ENCODE peak calls at places on chromosomes 12 and 14, in five cellular contexts. G, N, H, U and J are unnamed samples.

GRCh38 chr12:111570090-111570961 is 28.8 kb downstream of the ATXN2 start:
- DNase-seq in G (no peak), N (no peak), H (peak; percentile 79), U (peak; percentile 94), J (no peak)

GRCh38 chr14:21103165-21103709 is 2.4 kb downstream of the TMEM253 start:
- DNase-seq in G (no peak), N (no peak), H (no peak), U (no peak), J (no peak)

GRCh38 chr12:128387811-128388422 is 120.9 kb downstream of the TMEM132C start:
- DNase-seq in G (peak; percentile 4), N (peak; percentile 46), H (no peak), U (no peak), J (no peak)

GRCh38 chr12:41250748-41251147 is 62.6 kb downstream of the PDZRN4 start:
- DNase-seq in G (no peak), N (no peak), H (peak; percentile 29), U (peak; percentile 11), J (no peak)

GRCh38 chr12:106986135-106986534 is 811 bp downstream of the MTERF2 start:
- DNase-seq in G (no peak), N (no peak), H (no peak), U (no peak), J (no peak)

GRCh38 chr12:497501-498160 is 37.9 kb downstream of the B4GALNT3 start:
- DNase-seq in G (no peak), N (no peak), H (no peak), U (no peak), J (no peak)

GRCh38 chr14:50944647-50945413 is 547 bp upstream of the PYGL start:
- DNase-seq in G (no peak), N (peak; percentile 75), H (peak; percentile 40), U (peak; percentile 55), J (no peak)

GRCh38 chr12:28172434-28173030 is 17.7 kb upstream of the CCDC91 start:
- DNase-seq in G (no peak), N (peak; percentile 33), H (peak; percentile 67), U (peak; percentile 58), J (no peak)

GRCh38 chr12:127284870-127285431 is 982.0 kb upstream of the TMEM132C start:
- DNase-seq in G (no peak), N (no peak), H (peak; percentile 90), U (peak; percentile 89), J (no peak)

GRCh38 chr14:92507174-92507768 is 6.3 kb upstream of the RIN3 start:
- DNase-seq in G (peak; percentile 62), N (peak; percentile 94), H (no peak), U (no peak), J (peak; percentile 38)

GRCh38 chr12:32755051-32755653 is 545 bp downstream of the YARS2 start:
- DNase-seq in G (peak; percentile 88), N (peak; percentile 88), H (peak; percentile 79), U (peak; percentile 82), J (peak; percentile 54)

GRCh38 chr12:34625116-34625515 is 602.8 kb downstream of the ALG10 start:
- DNase-seq in G (no peak), N (no peak), H (no peak), U (no peak), J (no peak)

GRCh38 chr14:73457050-73457934 is 1.1 kb downstream of the NUMB start:
- DNase-seq in G (peak; percentile 42), N (peak; percentile 74), H (peak; percentile 28), U (peak; percentile 33), J (no peak)

GRCh38 chr12:96770239-96770780 is 136.7 kb upstream of the NEDD1 start:
- DNase-seq in G (no peak), N (no peak), H (no peak), U (no peak), J (no peak)

GRCh38 chr12:127422935-127423585 is 843.9 kb upstream of the TMEM132C start:
- DNase-seq in G (no peak), N (no peak), H (no peak), U (no peak), J (no peak)

GRCh38 chr12:122909442-122910288 is 13.7 kb upstream of the VPS37B start:
- DNase-seq in G (no peak), N (no peak), H (no peak), U (no peak), J (no peak)

GRCh38 chr14:68952544-68953535 is 26.3 kb downstream of the ACTN1 start:
- DNase-seq in G (no peak), N (no peak), H (peak; percentile 82), U (peak; percentile 77), J (no peak)

GRCh38 chr12:72349491-72349890 is 77.3 kb downstream of the TRHDE start:
- DNase-seq in G (no peak), N (no peak), H (no peak), U (no peak), J (no peak)

GRCh38 chr12:54065677-54066076 is 12.0 kb downstream of the HOXC4 start:
- DNase-seq in G (no peak), N (no peak), H (no peak), U (no peak), J (no peak)

GRCh38 chr12:5433081-5433839 is 1.4 kb downstream of the NTF3 start:
- DNase-seq in G (no peak), N (no peak), H (no peak), U (peak; percentile 23), J (no peak)

GRCh38 chr14:62189698-62190097 is 427.5 kb downstream of the SNAPC1 start:
- DNase-seq in G (no peak), N (no peak), H (peak; percentile 72), U (peak; percentile 82), J (no peak)

GRCh38 chr12:107379852-107380567 is 286.7 kb upstream of the CRY1 start:
- DNase-seq in G (no peak), N (peak; percentile 26), H (peak; percentile 55), U (peak; percentile 47), J (no peak)

GRCh38 chr12:21559855-21560569 is 33.9 kb downstream of the SPX start:
- DNase-seq in G (no peak), N (no peak), H (peak; percentile 5), U (peak; percentile 48), J (no peak)

GRCh38 chr12:6827437-6827894 is 741 bp upstream of the P3H3 start:
- DNase-seq in G (no peak), N (peak; percentile 86), H (peak; percentile 81), U (peak; percentile 78), J (no peak)

GRCh38 chr12:51905507-51906438 is 1.5 kb upstream of the ACVRL1 start:
- DNase-seq in G (no peak), N (peak; percentile 87), H (no peak), U (no peak), J (no peak)

GRCh38 chr14:103808403-103809001 is 38.9 kb downstream of the PPP1R13B start:
- DNase-seq in G (no peak), N (peak; percentile 87), H (peak; percentile 59), U (peak; percentile 59), J (no peak)

GRCh38 chr12:112992541-112993398 is 14.5 kb downstream of the OAS2 start:
- DNase-seq in G (peak; percentile 24), N (peak; percentile 72), H (peak; percentile 73), U (peak; percentile 32), J (peak; percentile 19)

GRCh38 chr14:80607430-80608200 is 333.9 kb downstream of the CEP128 start:
- DNase-seq in G (no peak), N (no peak), H (no peak), U (peak; percentile 22), J (no peak)

GRCh38 chr12:56151672-56152131 is 685 bp upstream of the MYL6B start:
- DNase-seq in G (peak; percentile 66), N (peak; percentile 75), H (no peak), U (peak; percentile 23), J (no peak)
- TF ChIP-seq CTCF in G (peak; percentile 41), N (peak; percentile 44), H (peak; percentile 28), U (peak; percentile 19), J (peak; percentile 61)

DNA sequence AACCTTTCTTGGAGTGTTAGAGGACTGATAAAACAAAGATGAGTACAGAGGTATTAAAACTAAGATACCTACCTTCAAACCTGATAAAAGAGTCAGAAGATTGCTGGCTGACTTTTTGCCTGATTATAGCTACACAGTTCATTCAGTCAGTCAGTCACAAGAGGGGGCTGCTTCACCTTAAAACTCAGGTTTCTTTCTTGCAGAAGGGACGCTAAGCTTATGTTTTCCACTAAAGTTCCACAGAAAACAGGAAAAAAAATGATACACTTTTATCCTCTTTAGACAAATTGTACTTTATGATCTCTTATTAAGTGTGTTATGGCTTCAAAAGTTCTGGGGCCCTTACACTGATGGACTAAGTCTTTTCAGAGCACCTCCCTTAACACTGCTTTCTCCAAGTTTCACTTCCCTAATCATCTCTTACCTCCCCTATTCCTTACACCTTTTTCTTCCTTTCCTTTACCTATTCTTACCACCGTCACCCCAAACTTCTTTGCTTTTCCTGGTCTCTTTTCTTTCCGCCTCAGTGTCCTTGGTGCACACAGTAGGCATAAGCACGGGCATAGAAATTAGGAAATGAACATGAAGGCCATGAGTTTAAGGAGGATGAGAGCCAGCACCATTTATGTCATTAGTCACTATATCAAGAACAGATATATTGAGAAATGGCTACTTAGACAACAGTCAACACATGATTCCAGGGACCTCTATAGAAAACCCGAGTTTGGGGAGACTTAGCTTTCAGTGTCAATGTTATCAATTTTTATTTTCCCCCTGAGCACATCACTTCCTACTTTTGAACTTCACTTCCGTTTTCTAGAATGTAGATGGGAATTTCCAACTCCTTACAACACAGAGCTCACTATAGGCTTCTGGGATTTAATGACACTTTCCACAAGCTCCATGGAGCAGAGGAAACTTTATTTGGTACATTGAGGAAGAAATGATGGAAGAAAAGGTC is 448.9 kb upstream of the OR4E1 start:
- DNase-seq in G (no peak), N (peak; percentile 23), H (no peak), U (no peak), J (no peak)
- TF ChIP-seq CTCF in G (peak; percentile 32), N (no peak), H (peak; percentile 39), U (no peak), J (peak; percentile 28)

GRCh38 chr12:90958995-90959394 is 4.0 kb upstream of the CCER1 start:
- DNase-seq in G (no peak), N (no peak), H (no peak), U (no peak), J (no peak)

GRCh38 chr12:90961154-90961553 is 6.2 kb upstream of the CCER1 start:
- DNase-seq in G (no peak), N (no peak), H (no peak), U (no peak), J (no peak)

GRCh38 chr12:90954921-90955320 is at the start of gene CCER1:
- DNase-seq in G (no peak), N (no peak), H (no peak), U (no peak), J (no peak)

GRCh38 chr12:90963946-90964345 is 9.0 kb upstream of the CCER1 start:
- DNase-seq in G (no peak), N (no peak), H (no peak), U (no peak), J (no peak)

DNA sequence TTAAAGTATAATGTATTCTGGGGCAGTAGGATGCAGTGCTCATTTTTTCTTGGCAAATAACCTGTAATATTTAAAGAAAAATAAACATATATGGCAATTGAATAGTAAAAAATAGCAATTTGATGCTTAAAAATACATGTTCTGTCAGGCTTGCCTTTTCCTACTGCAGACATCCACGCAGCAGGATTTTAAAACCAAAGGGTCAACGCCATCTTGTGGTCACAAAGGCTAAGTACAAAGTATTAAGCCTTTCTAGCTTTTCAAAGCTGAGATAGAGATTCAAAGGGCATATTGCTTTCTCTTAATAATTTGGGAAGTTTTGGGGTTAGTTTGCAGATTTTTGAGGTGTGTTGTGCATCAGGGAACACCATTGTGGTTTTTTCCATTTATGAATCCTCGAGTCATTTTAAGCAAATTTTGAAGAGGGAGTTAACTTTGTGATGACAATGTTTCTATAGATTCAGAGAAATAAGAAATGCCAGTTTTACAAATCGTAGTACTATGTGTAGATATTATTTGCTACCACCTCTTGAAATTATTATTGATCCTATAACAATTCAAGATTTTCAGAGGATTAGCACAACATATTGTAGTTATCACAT is 4.7 kb upstream of the CCER1 start:
- DNase-seq in G (no peak), N (no peak), H (peak; percentile 58), U (peak; percentile 37), J (no peak)
- TF ChIP-seq CTCF in G (peak; percentile 75), N (peak; percentile 61), H (peak; percentile 78), U (peak; percentile 73), J (peak; percentile 67)

GRCh38 chr12:124732275-124733075 is 131.2 kb downstream of the SCARB1 start:
- DNase-seq in G (no peak), N (no peak), H (no peak), U (peak; percentile 81), J (no peak)
- TF ChIP-seq CTCF in G (no peak), N (no peak), H (no peak), U (no peak), J (no peak)